ENCODE peak calls at places on chromosomes 6 and 20, in eight cellular contexts. D, J, X, G, N, I, T and W are unnamed samples. For H3K36me3, the result is how much of the 10 kb centered on the place peaks cover.

GRCh38 chr6:136792945-136793289 is 640 bp upstream of the MAP3K5 start:
- DNase-seq in D (peak), T (peak), G (peak), X (peak), I (peak), J (peak), N (peak), W (peak)

GRCh38 chr6:168877821-168878282 is 375.8 kb downstream of the THBS2 start:
- DNase-seq in G (no peak), I (no peak), J (peak), D (no peak), T (no peak), X (no peak), N (no peak), W (peak)

GRCh38 chr6:26457407-26457795 is 354 bp upstream of the BTN2A1 start:
- DNase-seq in G (no peak), T (no peak), D (peak), X (no peak), J (no peak), I (peak), N (no peak), W (no peak)

GRCh38 chr20:21190866-21191265 is 65.0 kb downstream of the KIZ start:
- DNase-seq in N (no peak), X (no peak), G (no peak), D (no peak), I (no peak), J (no peak), T (no peak), W (no peak)

GRCh38 chr6:132814716-132815570 is 574 bp downstream of the RPS12 start:
- DNase-seq in T (no peak), D (no peak), G (no peak), I (no peak), N (no peak), X (no peak), J (no peak), W (no peak)

GRCh38 chr6:106825156-106825555 is 149.4 kb downstream of the CD24 start:
- DNase-seq in T (no peak), N (no peak), G (no peak), J (no peak), X (no peak), I (no peak), D (no peak), W (no peak)

GRCh38 chr20:35176132-35176531 is 4.3 kb downstream of the PROCR start:
- DNase-seq in I (no peak), G (no peak), X (no peak), J (no peak), D (no peak), T (no peak), N (no peak), W (no peak)

GRCh38 chr6:12288844-12289654 is 1.1 kb upstream of the EDN1 start:
- DNase-seq in J (peak), X (no peak), D (peak), G (peak), N (peak), I (no peak), T (peak), W (no peak)

GRCh38 chr6:66199146-66199545 is 492.1 kb upstream of the EYS start:
- DNase-seq in X (no peak), N (peak), D (no peak), G (no peak), T (no peak), J (no peak), I (no peak), W (no peak)

GRCh38 chr6:151497935-151498726 is 4.3 kb downstream of the CCDC170 start:
- DNase-seq in G (peak), D (no peak), J (no peak), X (no peak), T (no peak), I (no peak), N (peak), W (no peak)

GRCh38 chr6:32984639-32985389 is 16.4 kb downstream of the BRD2 start:
- DNase-seq in T (peak), D (peak), X (peak), N (peak), J (peak), I (peak), G (peak), W (peak)

GRCh38 chr20:47503685-47504084 is 2.0 kb downstream of the NCOA3 start:
- DNase-seq in D (no peak), N (no peak), X (no peak), I (no peak), G (no peak), T (no peak), J (no peak), W (no peak)

DNA sequence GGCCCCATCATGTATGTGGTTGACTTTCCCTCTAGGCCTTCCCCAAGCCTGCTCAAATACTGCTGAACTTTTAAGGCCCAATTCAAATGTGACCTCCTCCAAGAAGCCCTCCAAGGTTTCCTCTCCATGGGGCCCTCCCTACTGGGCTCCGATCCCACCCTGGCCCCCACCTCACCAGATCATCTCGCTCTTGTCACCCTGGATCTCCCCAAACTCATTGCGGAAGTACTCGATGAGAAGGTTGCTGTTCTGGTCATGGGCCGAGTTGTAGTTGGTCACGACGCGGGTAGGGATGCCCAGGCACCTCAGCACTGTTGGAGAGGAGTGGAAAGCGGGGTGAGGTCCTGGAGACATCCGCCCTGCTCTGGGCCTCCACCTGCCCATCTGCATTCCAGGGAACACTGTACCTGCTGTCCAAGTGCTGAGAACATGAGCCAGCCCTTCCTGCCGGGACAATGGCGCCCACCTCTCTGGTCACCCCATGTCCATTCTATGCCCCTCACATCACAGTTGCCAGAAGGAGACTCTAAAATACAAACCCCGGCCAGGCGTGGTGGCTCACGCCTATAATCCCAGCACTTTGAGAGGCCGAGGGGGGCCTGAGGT is 23.1 kb downstream of the TGM2 start:
- DNase-seq in I (peak), T (no peak), X (peak), N (no peak), J (no peak), G (no peak), D (no peak), W (no peak)
- H3K36me3 ChIP-seq in I (under half), T (under half), X (under half), N (half or more), J (under half), G (under half), D (under half), W (half or more)

GRCh38 chr20:37178839-37179670 is at the start of the genes MROH8 and RPN2:
- DNase-seq in N (peak), G (peak), D (peak), X (peak), T (peak), J (peak), I (peak), W (peak)
- H3K27ac ChIP-seq in N (peak), G (peak), D (peak), X (peak), T (peak), J (peak), I (peak), W (peak)

GRCh38 chr6:42726026-42726425 is 3.6 kb upstream of the PRPH2 start:
- DNase-seq in T (no peak), D (no peak), X (no peak), N (no peak), J (no peak), G (no peak), I (no peak), W (no peak)

GRCh38 chr6:42724825-42725224 is 2.4 kb upstream of the PRPH2 start:
- DNase-seq in J (no peak), I (no peak), G (no peak), X (no peak), N (no peak), D (no peak), T (no peak), W (no peak)

GRCh38 chr6:42727627-42728026 is 5.2 kb upstream of the PRPH2 start:
- DNase-seq in N (no peak), X (no peak), I (no peak), J (no peak), T (no peak), G (no peak), D (no peak), W (no peak)

GRCh38 chr6:42726485-42727083 is 4.2 kb upstream of the PRPH2 start:
- DNase-seq in X (peak), I (peak), D (peak), J (peak), G (peak), T (peak), N (peak), W (peak)

GRCh38 chr6:42727084-42727601 is 4.7 kb upstream of the PRPH2 start:
- DNase-seq in N (peak), I (peak), T (no peak), X (peak), G (no peak), D (peak), J (peak), W (no peak)
- H3K4me3 ChIP-seq in N (peak), I (peak), T (no peak), X (peak), G (peak), D (peak), J (peak), W (peak)

GRCh38 chr6:116404706-116405105 is 34.0 kb downstream of the DSE start:
- DNase-seq in G (no peak), N (peak), T (no peak), J (no peak), I (no peak), D (no peak), X (no peak), W (no peak)
- H3K36me3 ChIP-seq in G (under half), N (under half), T (under half), J (under half), I (under half), D (under half), X (under half), W (under half)

DNA sequence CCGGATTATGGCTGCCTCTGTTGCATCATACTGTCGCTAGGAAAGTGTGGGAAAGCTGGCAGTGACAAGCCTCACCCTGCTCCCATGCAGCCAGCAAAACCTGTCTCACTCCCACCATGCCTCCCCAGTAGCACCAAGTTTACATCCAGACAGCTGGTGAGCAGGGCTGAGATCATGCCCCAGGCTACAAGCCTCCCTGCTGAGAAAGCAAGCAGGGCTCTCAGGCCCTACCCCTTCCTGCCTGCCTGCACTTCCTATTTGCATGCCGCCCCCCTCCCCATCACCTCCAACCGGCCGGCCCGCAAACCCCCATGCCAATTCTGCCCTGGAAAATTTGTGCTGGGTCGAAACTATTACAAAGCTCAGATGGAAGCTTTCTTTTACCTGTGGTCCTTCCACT is 408.2 kb upstream of the FKBP1C start:
- DNase-seq in T (no peak), N (no peak), D (no peak), J (no peak), I (peak), G (no peak), X (peak), W (no peak)
- H3K27ac ChIP-seq in T (no peak), N (no peak), D (no peak), J (no peak), I (no peak), G (no peak), X (no peak), W (no peak)